ENCODE peak calls at places on chromosomes 6 and 20, in five cellular contexts. One of them, this sample, is unnamed.

GRCh38 chr20:21322921-21323321 is 19.8 kb downstream of the XRN2 start:
- DNase-seq in stomach: no peak
- DNase-seq in uterus: no peak
- DNase-seq in prostate gland: no peak
- DNase-seq in A549: no peak
- DNase-seq in this sample: no peak

GRCh38 chr6:11288065-11288464 is 55.6 kb upstream of the NEDD9 start:
- DNase-seq in stomach: peak; percentile 81
- DNase-seq in uterus: no peak
- DNase-seq in prostate gland: peak; percentile 94
- DNase-seq in A549: no peak
- DNase-seq in this sample: no peak

GRCh38 chr6:89037156-89037900 is 43.2 kb upstream of the PNRC1 start:
- DNase-seq in stomach: no peak
- DNase-seq in uterus: no peak
- DNase-seq in prostate gland: no peak
- DNase-seq in A549: no peak
- DNase-seq in this sample: no peak

GRCh38 chr6:170295519-170296422 is 4.9 kb upstream of the DLL1 start:
- DNase-seq in stomach: peak; percentile 37
- DNase-seq in uterus: no peak
- DNase-seq in prostate gland: peak; percentile 41
- DNase-seq in A549: no peak
- DNase-seq in this sample: no peak

GRCh38 chr6:169811521-169812256 is 60.3 kb downstream of the ERMARD start:
- DNase-seq in stomach: no peak
- DNase-seq in uterus: no peak
- DNase-seq in prostate gland: no peak
- DNase-seq in A549: no peak
- DNase-seq in this sample: no peak

GRCh38 chr6:2007165-2007564 is 238.2 kb downstream of the GMDS start:
- DNase-seq in stomach: no peak
- DNase-seq in uterus: no peak
- DNase-seq in prostate gland: no peak
- DNase-seq in A549: no peak
- DNase-seq in this sample: no peak

GRCh38 chr6:169917153-169917552 is 165.7 kb downstream of the ERMARD start:
- DNase-seq in stomach: no peak
- DNase-seq in uterus: no peak
- DNase-seq in prostate gland: no peak
- DNase-seq in A549: no peak
- DNase-seq in this sample: no peak

GRCh38 chr6:16769131-16769985 is 8.1 kb upstream of the ATXN1 start:
- DNase-seq in stomach: peak; percentile 44
- DNase-seq in uterus: peak; percentile 63
- DNase-seq in prostate gland: peak; percentile 39
- DNase-seq in A549: peak; percentile 49
- DNase-seq in this sample: no peak

GRCh38 chr6:72580281-72580940 is 41.5 kb upstream of the KCNQ5 start:
- DNase-seq in stomach: no peak
- DNase-seq in uterus: no peak
- DNase-seq in prostate gland: no peak
- DNase-seq in A549: peak; percentile 19
- DNase-seq in this sample: no peak

GRCh38 chr6:109311481-109311880 is 70.8 kb downstream of the CD164 start:
- DNase-seq in stomach: no peak
- DNase-seq in uterus: no peak
- DNase-seq in prostate gland: no peak
- DNase-seq in A549: no peak
- DNase-seq in this sample: no peak

GRCh38 chr6:132648356-132648755 is 10.6 kb downstream of the TAAR1 start:
- DNase-seq in stomach: no peak
- DNase-seq in uterus: no peak
- DNase-seq in prostate gland: no peak
- DNase-seq in A549: no peak
- DNase-seq in this sample: no peak

GRCh38 chr6:30743099-30744053 is 889 bp upstream of the FLOT1 start:
- DNase-seq in stomach: no peak
- DNase-seq in uterus: peak; percentile 60
- DNase-seq in prostate gland: no peak
- DNase-seq in A549: no peak
- DNase-seq in this sample: no peak

GRCh38 chr6:138287144-138287955 is 69.1 kb upstream of the PBOV1 start:
- DNase-seq in stomach: peak; percentile 84
- DNase-seq in uterus: no peak
- DNase-seq in prostate gland: peak; percentile 75
- DNase-seq in A549: no peak
- DNase-seq in this sample: no peak

GRCh38 chr6:32047084-32047478 is 8.9 kb downstream of the CYP21A2 start:
- DNase-seq in stomach: no peak
- DNase-seq in uterus: peak; percentile 80
- DNase-seq in prostate gland: no peak
- DNase-seq in A549: no peak
- DNase-seq in this sample: no peak

GRCh38 chr6:36487698-36488097 is 44.9 kb downstream of the KCTD20 start:
- DNase-seq in stomach: no peak
- DNase-seq in uterus: no peak
- DNase-seq in prostate gland: no peak
- DNase-seq in A549: no peak
- DNase-seq in this sample: no peak

GRCh38 chr6:94389218-94389617 is 969.9 kb upstream of the EPHA7 start:
- DNase-seq in stomach: no peak
- DNase-seq in uterus: no peak
- DNase-seq in prostate gland: no peak
- DNase-seq in A549: no peak
- DNase-seq in this sample: no peak

GRCh38 chr6:168201383-168201782 is 118.2 kb downstream of the DACT2 start:
- DNase-seq in stomach: peak; percentile 35
- DNase-seq in uterus: no peak
- DNase-seq in prostate gland: no peak
- DNase-seq in A549: peak; percentile 12
- DNase-seq in this sample: no peak

GRCh38 chr20:31593221-31594001 is 11.7 kb upstream of the ID1 start:
- DNase-seq in stomach: peak; percentile 81
- DNase-seq in uterus: no peak
- DNase-seq in prostate gland: no peak
- DNase-seq in A549: peak; percentile 96
- DNase-seq in this sample: no peak

GRCh38 chr6:125066964-125067363 is 86.6 kb upstream of the TPD52L1 start:
- DNase-seq in stomach: no peak
- DNase-seq in uterus: no peak
- DNase-seq in prostate gland: no peak
- DNase-seq in A549: no peak
- DNase-seq in this sample: no peak

GRCh38 chr6:54847799-54848597 is 1.4 kb downstream of the FAM83B start:
- DNase-seq in stomach: no peak
- DNase-seq in uterus: no peak
- DNase-seq in prostate gland: peak; percentile 12
- DNase-seq in A549: no peak
- DNase-seq in this sample: no peak

GRCh38 chr6:143561105-143561704 is 49.7 kb upstream of the FUCA2 start:
- DNase-seq in stomach: no peak
- DNase-seq in uterus: no peak
- DNase-seq in prostate gland: no peak
- DNase-seq in A549: no peak
- DNase-seq in this sample: no peak

GRCh38 chr20:62907377-62908317 is 18.7 kb downstream of the DIDO1 start:
- DNase-seq in stomach: no peak
- DNase-seq in uterus: no peak
- DNase-seq in prostate gland: no peak
- DNase-seq in A549: no peak
- DNase-seq in this sample: no peak

GRCh38 chr6:124967444-124967843 is 5.2 kb downstream of the RNF217 start:
- DNase-seq in stomach: no peak
- DNase-seq in uterus: no peak
- DNase-seq in prostate gland: no peak
- DNase-seq in A549: no peak
- DNase-seq in this sample: no peak

GRCh38 chr6:106398621-106399020 is 38.1 kb downstream of the CRYBG1 start:
- DNase-seq in stomach: no peak
- DNase-seq in uterus: no peak
- DNase-seq in prostate gland: no peak
- DNase-seq in A549: no peak
- DNase-seq in this sample: no peak

GRCh38 chr20:61288331-61288784 is 36.3 kb downstream of the CDH4 start:
- DNase-seq in stomach: no peak
- DNase-seq in uterus: no peak
- DNase-seq in prostate gland: peak; percentile 12
- DNase-seq in A549: no peak
- DNase-seq in this sample: no peak

GRCh38 chr20:45056473-45057148 is 44.3 kb downstream of the KCNS1 start:
- DNase-seq in stomach: no peak
- DNase-seq in uterus: no peak
- DNase-seq in prostate gland: peak; percentile 18
- DNase-seq in A549: no peak
- DNase-seq in this sample: no peak

GRCh38 chr6:140252099-140252498 is 877.7 kb upstream of the CITED2 start:
- DNase-seq in stomach: no peak
- DNase-seq in uterus: no peak
- DNase-seq in prostate gland: no peak
- DNase-seq in A549: no peak
- DNase-seq in this sample: no peak

GRCh38 chr6:24940311-24940917 is 4.7 kb upstream of the RIPOR2 start:
- DNase-seq in stomach: no peak
- DNase-seq in uterus: no peak
- DNase-seq in prostate gland: no peak
- DNase-seq in A549: no peak
- DNase-seq in this sample: no peak

GRCh38 chr6:24947636-24948035 is 11.9 kb upstream of the RIPOR2 start:
- DNase-seq in stomach: no peak
- DNase-seq in uterus: no peak
- DNase-seq in prostate gland: no peak
- DNase-seq in A549: no peak
- DNase-seq in this sample: no peak

GRCh38 chr6:24949020-24949569 is 13.3 kb upstream of the RIPOR2 start:
- DNase-seq in stomach: no peak
- DNase-seq in uterus: no peak
- DNase-seq in prostate gland: no peak
- DNase-seq in A549: no peak
- DNase-seq in this sample: peak; percentile 11

GRCh38 chr6:24943774-24944173 is 8.0 kb upstream of the RIPOR2 start:
- DNase-seq in stomach: no peak
- DNase-seq in uterus: no peak
- DNase-seq in prostate gland: no peak
- DNase-seq in A549: no peak
- DNase-seq in this sample: no peak

DNA sequence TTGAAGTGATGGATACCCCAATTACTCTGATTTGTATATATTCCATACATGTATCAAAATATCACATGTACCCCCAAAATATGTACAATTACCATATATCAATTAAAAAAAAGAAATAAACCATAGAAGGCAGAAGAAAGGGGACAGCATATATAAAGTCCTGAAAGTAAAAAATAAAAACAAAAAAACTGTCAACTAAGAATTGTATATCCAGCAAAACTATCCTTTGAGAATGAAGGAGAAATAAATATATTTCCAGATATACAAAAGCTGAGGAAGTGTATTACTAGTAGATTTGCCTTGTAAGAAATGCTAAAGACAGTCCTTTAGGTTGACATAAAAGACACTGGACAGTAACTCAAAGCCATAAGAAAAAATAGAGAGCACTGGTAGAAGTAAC is 9.3 kb upstream of the RIPOR2 start:
- DNase-seq in stomach: no peak
- DNase-seq in uterus: no peak
- DNase-seq in prostate gland: no peak
- DNase-seq in A549: no peak
- DNase-seq in this sample: no peak
- H3K9me3 ChIP-seq in stomach: peaks cover 5% of the 10 kb centered on the region
- H3K9me3 ChIP-seq in uterus: no peaks in the 10 kb centered on the region
- H3K9me3 ChIP-seq in prostate gland: no peaks in the 10 kb centered on the region
- H3K9me3 ChIP-seq in A549: peaks cover 8% of the 10 kb centered on the region
- H3K9me3 ChIP-seq in this sample: no peaks in the 10 kb centered on the region

DNA sequence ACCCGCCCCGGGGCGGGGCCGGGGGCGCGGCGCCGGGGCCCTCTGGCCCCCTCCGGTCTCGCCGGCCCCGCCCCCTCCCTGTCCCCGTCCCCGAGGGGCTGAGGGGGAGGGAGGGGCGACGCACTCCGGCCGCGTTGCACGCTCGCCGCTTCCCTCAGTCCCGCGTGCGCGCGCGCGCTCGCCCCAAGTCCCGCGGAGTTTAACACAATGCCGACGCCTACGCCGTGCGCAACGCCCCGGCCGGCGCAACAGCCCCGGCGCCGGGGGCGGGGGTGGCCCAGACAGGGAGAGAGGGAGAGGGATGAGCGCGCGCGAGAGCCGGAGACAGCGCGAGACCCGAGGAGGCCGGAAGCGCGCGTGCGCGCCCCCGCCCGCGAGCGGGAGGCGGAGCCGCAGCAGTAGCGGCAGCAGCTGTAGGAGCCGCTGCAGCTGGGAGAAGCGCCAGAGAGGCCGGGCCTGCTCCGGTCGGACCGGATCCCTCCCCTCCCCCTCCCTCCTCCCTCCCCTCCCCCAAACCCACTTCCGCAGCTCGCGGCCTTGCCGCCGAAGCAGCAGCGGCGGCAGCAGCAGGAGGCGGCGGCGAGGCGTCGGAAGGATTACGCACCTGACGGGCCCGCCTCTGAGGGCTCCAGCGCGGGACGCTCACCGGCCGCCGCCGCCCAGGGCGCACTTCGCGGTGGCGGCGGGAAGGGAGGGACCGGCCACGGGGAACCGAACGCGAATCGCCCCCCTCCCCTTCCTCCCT is 911 bp downstream of the ZBTB2 start:
- DNase-seq in stomach: peak; percentile 97
- DNase-seq in uterus: peak; percentile 96
- DNase-seq in prostate gland: peak; percentile 97
- DNase-seq in A549: peak; percentile 74
- DNase-seq in this sample: peak; percentile 88
- TF ChIP-seq POLR2A in stomach: no peak
- TF ChIP-seq POLR2A in uterus: peak; percentile 84
- TF ChIP-seq POLR2A in prostate gland: peak; percentile 76
- TF ChIP-seq POLR2A in A549: peak; percentile 53
- TF ChIP-seq POLR2A in this sample: peak; percentile 42

DNA sequence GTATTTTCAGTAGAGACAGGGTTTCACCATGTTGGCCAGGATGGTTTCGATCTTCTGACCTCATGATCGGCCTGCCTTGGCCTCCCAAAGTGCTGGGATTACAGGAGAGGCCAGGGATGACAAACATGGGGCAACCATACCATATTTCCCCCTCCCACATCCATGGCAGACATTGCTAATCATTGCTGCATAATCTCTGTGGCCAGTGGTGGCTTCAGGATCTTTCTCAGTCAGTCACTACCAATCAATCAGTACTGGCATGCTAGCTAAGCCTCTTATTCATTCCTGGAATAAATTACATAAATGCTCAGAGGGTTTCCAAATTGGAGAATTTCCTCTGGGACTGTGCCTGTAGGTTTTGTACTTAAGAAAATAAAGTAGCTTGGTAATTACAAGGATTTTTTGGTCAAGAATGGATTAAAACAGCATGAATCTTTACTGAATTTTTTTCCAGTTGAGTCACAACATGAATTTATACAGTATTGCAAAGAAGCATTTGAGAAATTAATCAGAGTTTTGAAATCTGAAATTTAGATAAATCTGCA is 138.1 kb downstream of the FNDC1 start:
- DNase-seq in stomach: no peak
- DNase-seq in uterus: no peak
- DNase-seq in prostate gland: no peak
- DNase-seq in A549: no peak
- DNase-seq in this sample: no peak
- H3K9me3 ChIP-seq in stomach: no peaks in the 10 kb centered on the region
- H3K9me3 ChIP-seq in uterus: no peaks in the 10 kb centered on the region
- H3K9me3 ChIP-seq in prostate gland: no peaks in the 10 kb centered on the region
- H3K9me3 ChIP-seq in A549: no peaks in the 10 kb centered on the region
- H3K9me3 ChIP-seq in this sample: no peaks in the 10 kb centered on the region

GRCh38 chr6:20403080-20403765 is 1.5 kb downstream of the E2F3 start:
- DNase-seq in stomach: peak; percentile 84
- DNase-seq in uterus: peak; percentile 54
- DNase-seq in prostate gland: peak; percentile 82
- DNase-seq in A549: peak; percentile 49
- DNase-seq in this sample: peak; percentile 56
- TF ChIP-seq POLR2A in stomach: no peak
- TF ChIP-seq POLR2A in uterus: peak; percentile 26
- TF ChIP-seq POLR2A in prostate gland: peak; percentile 45
- TF ChIP-seq POLR2A in A549: peak; percentile 42
- TF ChIP-seq POLR2A in this sample: peak; percentile 23